ENCODE peak calls at places on chromosomes 5 and 9, in four cellular contexts. T is natural killer cell; V is activated naive CD4-positive, alpha-beta T cell treated with anti-CD3 and anti-CD28 coated beads, Interleukin-2, amount 50 U/mL, for 72 hours; J is activated CD8-positive, alpha-beta memory T cell treated with anti-CD3 and anti-CD28 coated beads, Interleukin-2, amount 10 ng/mL, durations not matched to agents 7 days and 5 days. I is an unnamed sample.

GRCh38 chr5:149959406-149960236 is 937 bp upstream of the SLC26A2 start:
- ATAC-seq in V (peak), T (no peak), J (peak), I (peak)

GRCh38 chr9:22035591-22036011 is 26.5 kb upstream of the CDKN2B start:
- ATAC-seq in J (peak), V (peak), T (peak), I (no peak)

GRCh38 chr9:97910273-97910844 is 11.9 kb downstream of the TRMO start:
- ATAC-seq in V (no peak), T (peak), J (no peak), I (peak)

GRCh38 chr5:72622152-72622760 is 115.0 kb upstream of the ZNF366 start:
- ATAC-seq in T (no peak), V (no peak), J (no peak), I (no peak)

GRCh38 chr5:107404595-107405366 is 266.0 kb downstream of the EFNA5 start:
- ATAC-seq in T (no peak), J (no peak), V (no peak), I (peak)

GRCh38 chr5:141590127-141590526 is 28.7 kb downstream of the DIAPH1 start:
- ATAC-seq in T (no peak), J (no peak), V (no peak), I (no peak)

GRCh38 chr5:61440086-61440485 is 108.0 kb downstream of the ZSWIM6 start:
- ATAC-seq in T (no peak), J (no peak), V (no peak), I (no peak)

GRCh38 chr9:3920586-3921582 is 379.0 kb downstream of the GLIS3 start:
- ATAC-seq in J (no peak), T (no peak), V (no peak), I (no peak)

GRCh38 chr5:122163151-122164069 is 34.1 kb downstream of the ZNF474 start:
- ATAC-seq in T (no peak), V (no peak), J (no peak), I (peak)

GRCh38 chr5:173629628-173630027 is 13.2 kb upstream of the BOD1 start:
- ATAC-seq in J (no peak), T (peak), V (no peak), I (no peak)

GRCh38 chr9:1980387-1980786 is 34.8 kb upstream of the SMARCA2 start:
- ATAC-seq in V (no peak), J (no peak), T (no peak), I (no peak)

GRCh38 chr9:7756088-7756487 is 43.5 kb downstream of the DMAC1 start:
- ATAC-seq in V (peak), T (peak), J (peak), I (no peak)

GRCh38 chr5:91232523-91232922 is 150.6 kb downstream of the ARRDC3 start:
- ATAC-seq in J (no peak), T (no peak), V (no peak), I (peak)